ENCODE peak calls at places on chromosomes 11 and 22, in ten cellular contexts. U, Y, X, C, L, W, N, E, B and F are unnamed samples.

GRCh38 chr11:119999220-119999619 is 138.7 kb downstream of the TRIM29 start:
- DNase-seq in U (no peak), Y (no peak), X (no peak), C (no peak), L (no peak), W (no peak), N (no peak), E (no peak), B (no peak), F (no peak)

GRCh38 chr11:115284766-115285165 is 219.4 kb downstream of the CADM1 start:
- DNase-seq in U (no peak), Y (no peak), X (no peak), C (no peak), L (no peak), W (no peak), N (no peak), E (no peak), B (no peak), F (no peak)

GRCh38 chr22:41028841-41029240 is 63.6 kb upstream of the EP300 start:
- DNase-seq in U (no peak), Y (no peak), X (no peak), C (no peak), L (no peak), W (no peak), N (no peak), E (no peak), B (no peak), F (no peak)

GRCh38 chr11:30635401-30635989 is 49.3 kb upstream of the MPPED2 start:
- DNase-seq in U (peak), Y (no peak), X (no peak), C (no peak), L (peak), W (no peak), N (no peak), E (no peak), B (peak), F (peak)

GRCh38 chr11:33692013-33692504 is 8.6 kb downstream of the C11orf91 start:
- DNase-seq in U (no peak), Y (no peak), X (no peak), C (no peak), L (peak), W (no peak), N (no peak), E (no peak), B (peak), F (peak)

GRCh38 chr11:13043912-13044628 is 35.0 kb downstream of the RASSF10 start:
- DNase-seq in U (no peak), Y (no peak), X (no peak), C (no peak), L (no peak), W (no peak), N (no peak), E (no peak), B (no peak), F (no peak)

GRCh38 chr11:26439854-26440253 is 107.9 kb downstream of the ANO3 start:
- DNase-seq in U (no peak), Y (no peak), X (no peak), C (no peak), L (no peak), W (peak), N (no peak), E (no peak), B (no peak), F (no peak)

GRCh38 chr22:35601743-35602633 is 15.1 kb downstream of the MB start:
- DNase-seq in U (no peak), Y (peak), X (no peak), C (no peak), L (no peak), W (no peak), N (no peak), E (no peak), B (no peak), F (no peak)

GRCh38 chr11:75626692-75627536 is 41.9 kb downstream of the MAP6 start:
- DNase-seq in U (no peak), Y (no peak), X (no peak), C (no peak), L (no peak), W (no peak), N (no peak), E (no peak), B (peak), F (no peak)